ENCODE peak calls at places on chromosomes 4 and X, in five cellular contexts. W is endothelial cell of umbilical vein, Z is hepatocyte, V is astrocyte, P is PC-9. Y is an unnamed sample. For H3K79me2, the result is how much of the 10 kb centered on the place peaks cover.

GRCh38 chrX:132204629-132205028 is 14.6 kb downstream of the RAP2C start:
- DNase-seq in P (no peak), W (no peak), V (no peak), Z (no peak), Y (no peak)

GRCh38 chrX:154051210-154051810 is 31.6 kb upstream of the IRAK1 start:
- DNase-seq in Z (peak), P (no peak), W (peak), V (no peak), Y (peak)

GRCh38 chr4:10184051-10184450 is 67.5 kb upstream of the WDR1 start:
- DNase-seq in V (no peak), Z (no peak), P (no peak), W (no peak), Y (no peak)

GRCh38 chr4:151324449-151325319 is 721 bp downstream of the SH3D19 start:
- DNase-seq in P (peak), W (peak), V (peak), Z (peak), Y (peak)

GRCh38 chrX:131675596-131676194 is 131.8 kb downstream of the OR13H1 start:
- DNase-seq in P (peak), W (no peak), Z (peak), V (no peak), Y (peak)

GRCh38 chrX:133606990-133607389 is 191.7 kb upstream of the GPC4 start:
- DNase-seq in Z (no peak), W (no peak), P (no peak), V (no peak), Y (no peak)

GRCh38 chr4:18214656-18215055 is 193.1 kb upstream of the LCORL start:
- DNase-seq in P (no peak), Z (peak), W (no peak), V (no peak), Y (peak)

GRCh38 chr4:3301450-3302163 is 8.8 kb downstream of the RGS12 start:
- DNase-seq in V (no peak), Z (no peak), P (no peak), W (no peak), Y (no peak)

GRCh38 chr4:156829194-156829593 is 142.4 kb downstream of the PDGFC start:
- DNase-seq in Z (no peak), V (peak), P (no peak), W (peak), Y (no peak)
- H3K79me2 ChIP-seq in Z (under half), V (half or more), P (under half), W (under half), Y (under half)

DNA sequence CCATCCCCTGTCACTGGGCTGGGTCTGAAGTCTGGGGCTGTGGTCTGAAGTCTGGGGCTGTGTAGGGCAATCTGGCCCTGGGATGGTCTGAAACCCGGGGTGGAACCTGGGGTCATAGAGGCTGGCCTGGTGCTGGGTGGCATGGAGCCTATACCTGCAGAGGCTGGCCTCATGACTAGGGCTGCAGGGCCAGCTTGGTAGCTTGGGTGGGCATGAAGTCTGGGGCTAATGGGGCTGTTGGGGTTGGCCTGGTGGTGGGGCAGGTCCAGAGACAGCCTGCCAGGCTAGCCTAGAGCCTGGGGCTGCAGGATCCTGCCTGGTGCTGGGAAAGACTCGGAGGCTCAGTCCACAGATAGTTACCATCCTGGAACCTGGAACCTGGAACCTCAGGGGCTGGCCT is 37.0 kb downstream of the GALNT7 start:
- DNase-seq in P (no peak), Z (no peak), V (no peak), W (no peak), Y (no peak)
- H3K79me2 ChIP-seq in P (under half), Z (under half), V (under half), W (under half), Y (under half)

GRCh38 chr4:159137176-159137575 is 34.3 kb downstream of the RAPGEF2 start:
- DNase-seq in W (no peak), P (no peak), V (no peak), Z (peak), Y (peak)
- H3K79me2 ChIP-seq in W (half or more), P (half or more), V (half or more), Z (half or more), Y (under half)

GRCh38 chr4:73194064-73194463 is 64.5 kb downstream of the ANKRD17 start:
- DNase-seq in P (no peak), W (no peak), V (no peak), Z (no peak), Y (no peak)

GRCh38 chr4:73193155-73193554 is 65.4 kb downstream of the ANKRD17 start:
- DNase-seq in W (no peak), P (no peak), Z (no peak), V (no peak), Y (no peak)

GRCh38 chr4:73193659-73194058 is 64.9 kb downstream of the ANKRD17 start:
- DNase-seq in W (no peak), V (no peak), Z (no peak), P (no peak), Y (no peak)

GRCh38 chr4:73197220-73197619 is 61.4 kb downstream of the ANKRD17 start:
- DNase-seq in W (no peak), Z (no peak), P (no peak), V (no peak), Y (no peak)
- H3K79me2 ChIP-seq in W (half or more), Z (half or more), P (half or more), V (half or more), Y (under half)

GRCh38 chr4:25238052-25238451 is 4.2 kb downstream of the PI4K2B start:
- DNase-seq in P (no peak), Z (no peak), V (no peak), W (no peak), Y (no peak)
- H3K79me2 ChIP-seq in P (under half), Z (half or more), V (under half), W (under half), Y (under half)

DNA sequence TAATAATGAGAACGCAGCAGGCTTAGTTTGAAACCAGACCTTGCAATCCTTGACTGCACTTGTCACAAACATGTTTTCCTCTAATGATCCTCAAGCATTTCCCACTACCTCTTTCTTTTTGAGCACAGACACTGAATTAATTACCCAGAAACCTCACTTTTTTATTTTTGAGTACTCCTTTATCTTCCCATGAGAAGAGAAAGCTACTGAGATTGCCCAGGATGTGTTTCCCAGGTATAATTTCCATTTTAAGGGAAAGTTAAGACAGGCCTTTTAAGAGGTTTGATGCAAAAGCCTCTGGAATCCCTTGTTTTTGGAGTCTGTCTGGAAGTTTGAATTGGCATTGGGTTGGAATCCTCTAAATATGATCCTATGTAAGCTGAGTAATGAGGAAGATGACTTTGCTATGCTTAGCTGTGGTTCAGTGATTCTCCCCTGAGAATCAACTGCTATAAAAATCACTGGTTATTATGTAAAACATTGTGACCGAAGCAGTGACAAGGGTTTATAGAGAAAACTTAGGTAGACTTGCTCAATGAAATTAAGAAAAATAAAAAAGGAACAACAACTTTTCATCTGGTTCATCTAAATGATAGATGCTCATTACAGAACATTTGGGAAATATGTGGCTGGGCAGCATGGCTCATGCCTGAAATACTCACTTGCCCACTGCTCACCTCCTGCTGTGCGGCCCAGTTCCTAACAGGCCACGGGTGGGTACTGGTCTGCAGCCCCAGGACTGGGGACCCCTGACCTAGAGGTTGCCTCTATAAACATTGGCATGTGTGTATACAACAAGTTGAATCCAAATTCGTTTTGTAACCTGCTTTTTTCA is 10.8 kb upstream of the RHOH start:
- DNase-seq in V (peak), W (no peak), P (no peak), Z (no peak), Y (no peak)
- H3K79me2 ChIP-seq in V (under half), W (under half), P (under half), Z (under half), Y (under half)

GRCh38 chr4:707929-708630 is 2.4 kb downstream of the PCGF3 start:
- DNase-seq in W (no peak), P (no peak), V (no peak), Z (no peak), Y (no peak)
- H3K79me2 ChIP-seq in W (half or more), P (half or more), V (half or more), Z (half or more), Y (under half)

GRCh38 chrX:6132970-6133369 is 95.7 kb downstream of the NLGN4X start:
- DNase-seq in P (no peak), V (no peak), W (no peak), Z (no peak), Y (no peak)
- H3K79me2 ChIP-seq in P (under half), V (under half), W (under half), Z (under half), Y (under half)

GRCh38 chr4:143281507-143282169 is 55.0 kb upstream of the GAB1 start:
- DNase-seq in V (no peak), Z (no peak), W (no peak), P (no peak), Y (no peak)
- H3K79me2 ChIP-seq in V (under half), Z (under half), W (under half), P (under half), Y (under half)

Y was measured in mesendoderm.